ENCODE peak calls at places on chromosomes 3 and 15, in five cellular contexts. U is fibroblast of lung, Z is HFF-Myc, V is heart right ventricle, C is fibroblast of villous mesenchyme. X is an unnamed sample.

GRCh38 chr3:71955549-71956373 is 170.8 kb upstream of the PROK2 start:
- DNase-seq in C (peak), Z (peak), V (peak), U (peak), X (peak)

GRCh38 chr3:172213765-172214358 is 174.5 kb downstream of the FNDC3B start:
- DNase-seq in Z (no peak), U (no peak), C (no peak), V (no peak), X (no peak)

GRCh38 chr3:124057453-124057852 is 65.5 kb upstream of the ROPN1 start:
- DNase-seq in U (no peak), Z (no peak), V (peak), C (no peak), X (no peak)

GRCh38 chr15:39629376-39629775 is 48.5 kb downstream of the THBS1 start:
- DNase-seq in V (no peak), Z (no peak), C (no peak), U (no peak), X (peak)

GRCh38 chr3:109033000-109033660 is 79.5 kb upstream of the GUCA1C start:
- DNase-seq in Z (no peak), U (no peak), C (no peak), V (no peak), X (no peak)

GRCh38 chr15:35495075-35495474 is 50.9 kb downstream of the DPH6 start:
- DNase-seq in U (no peak), Z (no peak), C (no peak), V (no peak), X (no peak)

GRCh38 chr3:135736740-135737139 is 228.8 kb upstream of the PPP2R3A start:
- DNase-seq in U (no peak), Z (peak), V (no peak), C (no peak), X (no peak)

GRCh38 chr3:152298393-152299242 is 29.9 kb downstream of the MBNL1 start:
- DNase-seq in C (peak), V (peak), Z (peak), U (peak), X (peak)

GRCh38 chr15:61227269-61228024 is 1.7 kb downstream of the RORA start:
- DNase-seq in C (peak), V (peak), Z (peak), U (peak), X (peak)

GRCh38 chr15:55698653-55699052 is 44.3 kb downstream of the PRTG start:
- DNase-seq in U (no peak), C (no peak), Z (no peak), V (no peak), X (no peak)

GRCh38 chr3:124032351-124032880 is 40.5 kb upstream of the ROPN1 start:
- DNase-seq in Z (no peak), C (peak), V (peak), U (peak), X (peak)

GRCh38 chr15:47812436-47813109 is 95.3 kb downstream of the SEMA6D start:
- DNase-seq in U (peak), Z (no peak), C (peak), V (no peak), X (peak)

GRCh38 chr3:148582126-148582525 is 115.6 kb upstream of the AGTR1 start:
- DNase-seq in Z (no peak), V (no peak), U (peak), C (no peak), X (no peak)

GRCh38 chr3:30989266-30989799 is 94.9 kb upstream of the GADL1 start:
- DNase-seq in Z (no peak), C (no peak), U (no peak), V (no peak), X (no peak)

GRCh38 chr15:88645171-88646087 is 6.6 kb downstream of the ISG20 start:
- DNase-seq in C (no peak), V (no peak), U (no peak), Z (no peak), X (no peak)

GRCh38 chr15:72231847-72232461 is 964 bp upstream of the PKM start:
- DNase-seq in U (peak), C (peak), Z (no peak), V (no peak), X (peak)

GRCh38 chr15:90064931-90065681 is 37.2 kb downstream of the IDH2 start:
- DNase-seq in V (peak), U (no peak), Z (no peak), C (no peak), X (no peak)

GRCh38 chr3:94887056-94887455 is 824.2 kb downstream of the NSUN3 start:
- DNase-seq in Z (no peak), V (no peak), C (peak), U (no peak), X (no peak)

GRCh38 chr15:67013696-67014095 is 51.7 kb upstream of the SMAD3 start:
- DNase-seq in U (peak), C (no peak), V (peak), Z (no peak), X (peak)

GRCh38 chr3:188185717-188186236 is 31.8 kb downstream of the LPP start:
- DNase-seq in Z (no peak), U (no peak), V (no peak), C (peak), X (peak)

GRCh38 chr3:175792245-175792644 is 933.1 kb downstream of the NAALADL2 start:
- DNase-seq in Z (no peak), C (no peak), V (no peak), U (no peak), X (no peak)

GRCh38 chr15:39596358-39597051 is 15.6 kb downstream of the THBS1 start:
- DNase-seq in Z (no peak), U (peak), V (no peak), C (peak), X (peak)

GRCh38 chr3:15319575-15319974 is 12.8 kb downstream of the SH3BP5 start:
- DNase-seq in U (peak), C (peak), Z (no peak), V (no peak), X (peak)

GRCh38 chr15:74345051-74345450 is 22.4 kb downstream of the CYP11A1 start:
- DNase-seq in U (no peak), Z (no peak), V (no peak), C (no peak), X (peak)

GRCh38 chr3:102053375-102053989 is 204.2 kb downstream of the NFKBIZ start:
- DNase-seq in U (peak), V (no peak), C (peak), Z (no peak), X (peak)

GRCh38 chr15:28919679-28920655 is 34.2 kb downstream of the APBA2 start:
- DNase-seq in C (no peak), V (no peak), U (no peak), Z (no peak), X (no peak)

GRCh38 chr15:62972814-62973213 is 69.7 kb upstream of the TPM1 start:
- DNase-seq in U (peak), Z (no peak), C (peak), V (no peak), X (peak)

GRCh38 chr3:139120336-139120971 is 75.8 kb upstream of the PRR23C start:
- DNase-seq in C (peak), V (no peak), U (peak), Z (peak), X (peak)

GRCh38 chr3:150697646-150698045 is 6.1 kb downstream of the ERICH6 start:
- DNase-seq in Z (no peak), C (no peak), V (no peak), U (no peak), X (peak)

GRCh38 chr3:178274711-178275110 is 261.5 kb upstream of the KCNMB2 start:
- DNase-seq in C (no peak), Z (no peak), V (no peak), U (no peak), X (no peak)

DNA sequence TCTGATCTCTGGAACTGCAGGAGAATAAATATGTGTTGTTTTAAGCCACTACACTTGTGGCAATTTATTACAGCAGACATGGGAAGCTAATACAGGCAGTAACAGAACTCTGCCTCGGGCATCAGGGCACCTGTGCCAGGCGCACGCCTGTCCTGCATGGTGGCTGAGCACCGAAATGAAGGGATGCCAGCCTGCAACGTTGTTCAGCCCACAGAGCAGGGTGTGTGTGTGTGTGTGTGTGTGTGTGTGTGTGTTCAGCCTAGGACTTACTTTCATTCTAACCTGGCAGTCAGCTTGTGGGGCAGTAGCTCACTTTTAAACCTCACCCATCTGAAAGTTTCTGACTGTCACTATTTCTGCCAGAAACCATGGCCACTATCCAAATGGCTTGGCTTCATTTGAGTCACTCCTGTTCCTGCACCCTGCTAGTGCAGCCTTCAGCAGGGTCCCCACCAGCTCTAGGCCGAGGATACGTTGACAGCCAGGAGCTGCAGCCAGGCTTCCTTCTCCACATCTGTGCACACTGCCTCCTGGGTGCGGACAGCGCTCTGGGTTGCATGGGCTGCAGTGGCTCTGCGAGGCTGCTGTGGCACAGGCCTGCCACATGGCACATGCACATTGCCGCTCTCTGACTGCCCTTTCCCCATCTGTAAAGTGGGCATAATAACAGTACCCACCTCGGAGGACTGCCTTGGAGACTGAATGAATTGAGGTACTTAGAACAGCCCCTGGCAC is 4.5 kb downstream of the UROC1 start:
- DNase-seq in Z (no peak), V (no peak), C (no peak), U (no peak), X (no peak)
- TF ChIP-seq CTCF in Z (no peak), V (no peak), C (no peak), U (no peak), X (no peak)

GRCh38 chr15:97234841-97235240 is 725.7 kb upstream of the ARRDC4 start:
- DNase-seq in Z (no peak), V (no peak), C (no peak), U (peak), X (peak)

DNA sequence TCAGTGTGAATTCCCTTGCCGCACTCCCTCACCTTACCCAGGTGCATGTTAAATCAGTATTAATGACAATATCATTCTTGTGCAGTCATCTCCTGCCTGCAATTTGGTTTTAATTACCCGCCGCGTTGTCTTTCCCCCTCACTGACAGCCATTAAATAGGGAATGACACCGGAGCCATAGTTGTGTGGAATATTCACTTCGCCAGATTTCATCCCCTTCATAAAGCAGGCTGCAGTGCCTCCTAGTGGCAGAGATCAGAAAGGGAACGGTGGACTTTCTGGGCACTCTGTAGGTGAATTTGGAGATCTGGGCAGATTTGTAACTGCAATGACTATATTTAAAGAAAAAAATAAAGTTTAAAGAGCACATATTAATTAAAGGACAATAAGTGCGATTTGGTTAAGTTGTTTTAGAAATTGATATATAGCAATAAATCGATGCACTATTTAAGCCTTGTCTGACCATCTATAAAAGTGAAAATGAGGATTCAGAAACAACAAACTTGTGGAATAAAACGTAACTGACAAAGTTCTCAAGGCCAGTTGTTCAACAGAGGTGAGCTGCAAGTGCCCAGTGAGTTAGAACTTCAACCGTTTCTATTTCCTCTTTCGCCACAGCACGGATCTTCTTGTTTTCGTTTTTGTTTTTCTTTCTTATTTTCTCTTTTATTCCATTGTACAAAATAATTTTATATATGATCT is 725.1 kb upstream of the ARRDC4 start:
- DNase-seq in C (peak), Z (no peak), V (peak), U (peak), X (peak)
- H3K4me3 ChIP-seq in C (peak), Z (no peak), V (no peak), U (peak), X (no peak)

GRCh38 chr15:59722451-59722850 is 33.3 kb upstream of the BNIP2 start:
- DNase-seq in U (no peak), V (no peak), C (no peak), Z (no peak), X (no peak)

GRCh38 chr15:59723686-59724336 is 34.7 kb upstream of the BNIP2 start:
- DNase-seq in V (no peak), U (no peak), Z (no peak), C (no peak), X (no peak)

GRCh38 chr15:59722032-59722431 is 32.9 kb upstream of the BNIP2 start:
- DNase-seq in C (no peak), U (no peak), V (no peak), Z (no peak), X (no peak)

GRCh38 chr15:59725172-59725486 is 36.0 kb upstream of the BNIP2 start:
- DNase-seq in U (no peak), C (no peak), V (no peak), Z (no peak), X (no peak)
- TF ChIP-seq CTCF in U (no peak), C (no peak), V (no peak), Z (no peak), X (no peak)

GRCh38 chr15:51765751-51766150 is 14.4 kb downstream of the TMOD2 start:
- DNase-seq in C (no peak), V (no peak), Z (no peak), U (no peak), X (no peak)
- H3K4me3 ChIP-seq in C (no peak), V (no peak), Z (no peak), U (no peak), X (no peak)

X was measured in astrocyte of the spinal cord.